ENCODE peak calls at places on chromosome 13, in four cellular contexts. B, E, P and N are unnamed samples.

GRCh38 chr13:114035583-114036501 is 62.0 kb upstream of the C13orf46 start:
- DNase-seq in P (no peak), B (no peak), E (peak; percentile 69), N (no peak)

GRCh38 chr13:62512194-62513141 is 1096.8 kb upstream of the PCDH20 start:
- DNase-seq in P (no peak), E (no peak), B (no peak), N (peak; percentile 18)

GRCh38 chr13:88339271-88339741 is 668.1 kb downstream of the SLITRK5 start:
- DNase-seq in E (no peak), B (no peak), P (no peak), N (peak; percentile 41)

GRCh38 chr13:41588899-41589298 is 131.5 kb downstream of the RGCC start:
- DNase-seq in E (no peak), P (no peak), B (peak; percentile 85), N (no peak)

GRCh38 chr13:113539176-113539575 is 45.4 kb upstream of the TFDP1 start:
- DNase-seq in P (no peak), B (no peak), E (no peak), N (no peak)

GRCh38 chr13:110616103-110617101 is 1.1 kb downstream of the NAXD start:
- DNase-seq in P (no peak), B (peak; percentile 84), E (peak; percentile 38), N (peak; percentile 52)

GRCh38 chr13:30713133-30713532 is 22.2 kb upstream of the ALOX5AP start:
- DNase-seq in E (peak; percentile 35), B (peak; percentile 80), P (no peak), N (no peak)

GRCh38 chr13:78129850-78130249 is 211.2 kb upstream of the EDNRB start:
- DNase-seq in B (no peak), P (no peak), E (no peak), N (no peak)

GRCh38 chr13:109241160-109241559 is 545.2 kb downstream of the IRS2 start:
- DNase-seq in E (no peak), P (no peak), B (no peak), N (no peak)

GRCh38 chr13:23323946-23324709 is 109.4 kb downstream of the SACS start:
- DNase-seq in E (no peak), B (no peak), P (no peak), N (no peak)

GRCh38 chr13:54705738-54706137 is 1677.1 kb downstream of the OLFM4 start:
- DNase-seq in P (no peak), E (no peak), B (no peak), N (no peak)

GRCh38 chr13:58547419-58547818 is 915.9 kb downstream of the PCDH17 start:
- DNase-seq in P (no peak), B (no peak), E (no peak), N (no peak)

GRCh38 chr13:57631607-57632275 is at the start of gene PCDH17:
- DNase-seq in P (no peak), E (peak; percentile 65), B (no peak), N (no peak)

GRCh38 chr13:113139580-113139979 is 17.0 kb downstream of the F10 start:
- DNase-seq in P (no peak), B (no peak), E (no peak), N (no peak)

GRCh38 chr13:94967183-94968039 is 255.1 kb upstream of the SOX21 start:
- DNase-seq in P (no peak), E (no peak), B (no peak), N (no peak)

GRCh38 chr13:106373304-106373988 is 162.0 kb downstream of the EFNB2 start:
- DNase-seq in E (no peak), B (no peak), P (no peak), N (no peak)

GRCh38 chr13:107043016-107043957 is 475.4 kb upstream of the ARGLU1 start:
- DNase-seq in P (no peak), B (no peak), E (peak; percentile 34), N (no peak)

GRCh38 chr13:29693297-29693945 is 97.9 kb upstream of the SLC7A1 start:
- DNase-seq in E (no peak), B (no peak), P (no peak), N (peak; percentile 77)

GRCh38 chr13:79423801-79424642 is 18.0 kb upstream of the RBM26 start:
- DNase-seq in P (no peak), E (no peak), B (peak; percentile 55), N (no peak)

GRCh38 chr13:49635599-49636433 is 7.5 kb downstream of the ARL11 start:
- DNase-seq in E (no peak), B (no peak), P (no peak), N (no peak)

DNA sequence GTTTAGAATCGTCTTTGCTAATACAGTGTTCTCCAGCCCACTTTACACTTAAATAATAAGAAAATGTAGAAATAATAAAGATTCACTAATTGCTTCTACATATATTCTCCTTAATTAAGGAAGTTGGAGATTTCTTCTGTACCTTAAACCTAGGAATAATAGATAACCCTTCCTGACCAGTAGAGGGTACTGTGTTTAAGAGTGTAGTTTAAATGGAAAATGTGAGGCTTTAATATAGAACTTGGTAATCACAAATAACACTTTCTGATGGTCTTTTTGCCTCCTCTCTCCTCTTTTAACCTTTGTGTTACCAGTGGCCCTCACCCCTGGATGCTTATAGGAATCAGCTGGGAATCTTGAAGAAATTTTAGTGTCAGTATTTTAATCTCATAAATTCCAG is 20.7 kb downstream of the POMP start:
- DNase-seq in P (no peak), B (no peak), E (no peak), N (no peak)
- TF ChIP-seq CTCF in P (no peak), B (peak; percentile 65), E (peak; percentile 28), N (peak; percentile 31)

GRCh38 chr13:101751488-101751887 is 299.0 kb downstream of the ITGBL1 start:
- DNase-seq in E (no peak), P (no peak), B (peak; percentile 89), N (no peak)

GRCh38 chr13:101746513-101746912 is 294.0 kb downstream of the ITGBL1 start:
- DNase-seq in P (no peak), E (no peak), B (no peak), N (no peak)

GRCh38 chr13:101749584-101749983 is 297.1 kb downstream of the ITGBL1 start:
- DNase-seq in E (no peak), P (no peak), B (no peak), N (no peak)

GRCh38 chr13:101752432-101752831 is 300.0 kb downstream of the ITGBL1 start:
- DNase-seq in B (no peak), E (no peak), P (no peak), N (no peak)

DNA sequence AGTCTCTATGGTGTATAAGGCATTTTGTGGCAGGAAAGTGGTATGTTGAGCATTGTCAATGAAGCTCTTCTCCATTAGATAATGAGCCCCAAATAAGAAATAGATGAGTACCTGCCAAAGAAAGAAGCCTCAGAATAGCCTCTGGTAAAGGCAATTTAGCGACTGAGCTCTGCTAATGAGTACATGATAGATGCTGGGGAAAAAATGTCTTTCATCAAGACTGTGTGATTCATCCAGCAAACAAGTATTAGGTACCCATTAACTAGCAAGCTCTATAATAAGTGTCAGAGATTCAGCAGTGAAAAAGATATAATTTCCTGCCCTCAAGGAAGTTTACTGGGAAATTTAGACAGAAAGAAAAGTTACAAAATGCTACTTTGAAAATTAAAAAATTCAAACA is 294.6 kb downstream of the ITGBL1 start:
- DNase-seq in B (no peak), P (no peak), E (no peak), N (no peak)
- H3K4me1 ChIP-seq in B (peaks cover 14% of the 10 kb centered on the region), P (no peaks in the 10 kb centered on the region), E (peaks cover 9% of the 10 kb centered on the region), N (no peaks in the 10 kb centered on the region)

GRCh38 chr13:87153371-87153770 is 517.8 kb upstream of the SLITRK5 start:
- DNase-seq in E (no peak), P (no peak), B (no peak), N (no peak)
- TF ChIP-seq CTCF in E (no peak), P (no peak), B (no peak), N (no peak)

DNA sequence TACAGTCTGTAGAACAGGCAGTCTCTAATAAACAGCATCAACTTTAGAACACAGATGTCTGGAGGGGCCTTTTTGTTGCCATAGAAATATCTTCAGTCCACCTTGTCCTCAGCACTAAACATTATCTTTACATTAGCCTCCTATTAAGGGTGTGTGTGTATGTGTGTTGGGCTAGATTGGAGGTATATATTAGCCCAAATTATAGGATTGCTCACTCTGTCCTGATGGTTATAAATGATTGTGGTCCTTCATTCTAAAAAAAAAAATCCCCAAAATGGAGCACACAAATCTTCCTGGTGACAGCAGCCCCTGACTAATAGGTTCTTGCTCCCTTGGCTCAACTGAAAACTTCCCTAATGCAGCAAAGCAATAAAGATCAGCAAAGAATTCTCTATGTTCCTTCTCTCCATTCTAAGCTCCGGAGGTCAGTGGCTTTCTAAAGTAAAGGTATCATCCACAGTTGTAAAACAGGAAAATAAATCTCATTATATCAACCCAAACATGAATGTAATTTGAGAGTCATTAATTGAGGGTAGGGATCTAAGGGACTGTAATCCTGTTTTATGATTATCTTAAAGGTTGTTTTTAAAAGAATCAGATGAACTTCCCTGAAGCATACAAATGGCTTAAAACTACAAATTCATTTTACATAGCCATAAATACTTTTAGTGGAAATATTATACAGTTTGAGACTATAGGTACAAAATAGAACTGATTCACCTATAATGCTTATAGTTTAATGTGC is 232.7 kb downstream of the KLF12 start:
- DNase-seq in E (no peak), P (no peak), B (no peak), N (no peak)
- H3K4me1 ChIP-seq in E (peaks cover 13% of the 10 kb centered on the region), P (no peaks in the 10 kb centered on the region), B (no peaks in the 10 kb centered on the region), N (no peaks in the 10 kb centered on the region)

GRCh38 chr13:91375119-91375729 is 23.2 kb upstream of the GPC5 start:
- DNase-seq in P (no peak), B (no peak), E (no peak), N (no peak)
- TF ChIP-seq CTCF in P (no peak), B (peak; percentile 52), E (no peak), N (peak; percentile 31)

GRCh38 chr13:98521876-98522275 is 55.0 kb downstream of the STK24 start:
- DNase-seq in B (no peak), P (no peak), E (no peak), N (no peak)
- H3K4me1 ChIP-seq in B (peaks cover 9% of the 10 kb centered on the region), P (peaks cover 60% of the 10 kb centered on the region), E (peaks cover 69% of the 10 kb centered on the region), N (no peaks in the 10 kb centered on the region)